ENCODE peak calls at places on chromosomes 5 and 9, in seven cellular contexts. X is left lung, N is cardiac muscle cell, O is left ventricle myocardium inferior, D is GM23248, U is uterus, G is PC-9. V is an unnamed sample.

GRCh38 chr5:14869286-14870164 is 2.1 kb downstream of the ANKH start:
- DNase-seq in X (no peak), N (no peak), O (no peak), D (peak; percentile 18), U (no peak), G (no peak), V (no peak)

GRCh38 chr9:136107953-136108647 is 10.6 kb downstream of the TMEM250 start:
- DNase-seq in X (no peak), N (no peak), O (no peak), D (peak; percentile 12), U (peak; percentile 19), G (peak; percentile 57), V (no peak)

GRCh38 chr5:160542281-160542680 is 120.6 kb downstream of the PTTG1 start:
- DNase-seq in X (no peak), N (no peak), O (no peak), D (no peak), U (no peak), G (no peak), V (no peak)

GRCh38 chr5:174327317-174327864 is 281.9 kb downstream of the NSG2 start:
- DNase-seq in X (no peak), N (peak; percentile 95), O (peak; percentile 56), D (peak; percentile 80), U (no peak), G (peak; percentile 68), V (no peak)

GRCh38 chr9:126411948-126412284 is 85.3 kb downstream of the MVB12B start:
- DNase-seq in X (no peak), N (no peak), O (no peak), D (no peak), U (no peak), G (no peak), V (no peak)

GRCh38 chr9:72665421-72665820 is 144.0 kb downstream of the TMC1 start:
- DNase-seq in X (no peak), N (no peak), O (no peak), D (peak; percentile 89), U (no peak), G (peak; percentile 45), V (no peak)

GRCh38 chr5:89968870-89969472 is 440.6 kb downstream of the CETN3 start:
- DNase-seq in X (no peak), N (no peak), O (no peak), D (peak; percentile 40), U (peak; percentile 19), G (no peak), V (no peak)

GRCh38 chr9:78103971-78104433 is 72.4 kb upstream of the GNAQ start:
- DNase-seq in X (no peak), N (no peak), O (no peak), D (no peak), U (no peak), G (no peak), V (no peak)

GRCh38 chr5:44360919-44361625 is 28.1 kb downstream of the FGF10 start:
- DNase-seq in X (no peak), N (no peak), O (no peak), D (no peak), U (no peak), G (no peak), V (no peak)

GRCh38 chr9:85703398-85703797 is 38.4 kb downstream of the AGTPBP1 start:
- DNase-seq in X (no peak), N (no peak), O (no peak), D (peak; percentile 3), U (no peak), G (no peak), V (no peak)

GRCh38 chr9:1058826-1059225 is 8.7 kb downstream of the DMRT2 start:
- DNase-seq in X (no peak), N (no peak), O (no peak), D (peak; percentile 37), U (no peak), G (no peak), V (no peak)

GRCh38 chr5:97070234-97070633 is 72.2 kb downstream of the LIX1 start:
- DNase-seq in X (no peak), N (no peak), O (no peak), D (no peak), U (no peak), G (no peak), V (no peak)

GRCh38 chr5:45399041-45399440 is 297.1 kb downstream of the HCN1 start:
- DNase-seq in X (no peak), N (peak; percentile 69), O (no peak), D (no peak), U (no peak), G (no peak), V (no peak)

GRCh38 chr9:113481176-113481805 is 17.8 kb downstream of the RGS3 start:
- DNase-seq in X (no peak), N (no peak), O (no peak), D (no peak), U (no peak), G (no peak), V (no peak)

GRCh38 chr5:31220968-31221367 is 27.5 kb downstream of the CDH6 start:
- DNase-seq in X (no peak), N (peak; percentile 52), O (no peak), D (no peak), U (no peak), G (no peak), V (no peak)

GRCh38 chr9:136244116-136244775 is 1.4 kb downstream of the QSOX2 start:
- DNase-seq in X (no peak), N (no peak), O (no peak), D (no peak), U (no peak), G (no peak), V (no peak)

GRCh38 chr9:18137815-18138214 is 336.1 kb upstream of the ADAMTSL1 start:
- DNase-seq in X (no peak), N (no peak), O (no peak), D (no peak), U (no peak), G (no peak), V (no peak)

GRCh38 chr5:32504923-32505596 is 60.5 kb upstream of the ZFR start:
- DNase-seq in X (no peak), N (peak; percentile 58), O (peak; percentile 70), D (peak; percentile 83), U (peak; percentile 93), G (no peak), V (peak; percentile 95)

DNA sequence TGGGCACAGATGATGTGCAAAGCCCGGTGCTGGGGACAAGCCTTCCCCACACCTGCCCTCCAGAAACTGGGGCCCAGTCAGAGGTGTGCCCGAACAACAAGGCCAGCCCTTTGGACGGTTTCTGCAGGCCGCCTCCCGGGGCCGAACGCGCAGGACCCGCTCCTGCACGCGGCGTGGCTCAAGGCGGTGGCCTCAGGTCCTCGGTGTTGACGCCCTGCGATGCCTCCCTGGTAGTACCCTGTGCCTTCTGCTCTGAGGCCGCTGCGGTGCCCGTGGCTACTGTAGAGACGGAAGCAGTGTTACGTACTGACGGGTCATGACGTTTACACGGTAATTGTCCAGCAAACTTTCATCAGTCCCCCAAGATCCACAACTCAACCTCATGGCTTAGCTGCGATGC is 33.5 kb upstream of the FANCC start:
- DNase-seq in X (no peak), N (no peak), O (no peak), D (no peak), U (no peak), G (no peak), V (no peak)
- H3K9me3 ChIP-seq in X (no peaks in the 10 kb centered on the region), N (no peaks in the 10 kb centered on the region), O (no peaks in the 10 kb centered on the region), D (no peaks in the 10 kb centered on the region), U (no peaks in the 10 kb centered on the region), G (no peaks in the 10 kb centered on the region), V (no peaks in the 10 kb centered on the region)

GRCh38 chr9:128163523-128164331 is 3.7 kb downstream of the BBLN start:
- DNase-seq in X (peak; percentile 59), N (no peak), O (no peak), D (no peak), U (no peak), G (no peak), V (no peak)

GRCh38 chr9:128166169-128166568 is 6.1 kb downstream of the BBLN start:
- DNase-seq in X (no peak), N (no peak), O (no peak), D (no peak), U (no peak), G (no peak), V (no peak)

GRCh38 chr9:128163027-128163515 is 3.0 kb downstream of the BBLN start:
- DNase-seq in X (no peak), N (no peak), O (no peak), D (no peak), U (no peak), G (no peak), V (no peak)

GRCh38 chr9:128162215-128163026 is 2.4 kb downstream of the BBLN start:
- DNase-seq in X (no peak), N (no peak), O (peak; percentile 61), D (peak; percentile 71), U (no peak), G (no peak), V (no peak)

GRCh38 chr9:128164332-128164885 is 4.3 kb downstream of the BBLN start:
- DNase-seq in X (no peak), N (no peak), O (no peak), D (peak; percentile 28), U (no peak), G (no peak), V (no peak)
- H3K9me3 ChIP-seq in X (no peaks in the 10 kb centered on the region), N (no peaks in the 10 kb centered on the region), O (no peaks in the 10 kb centered on the region), D (no peaks in the 10 kb centered on the region), U (no peaks in the 10 kb centered on the region), G (no peaks in the 10 kb centered on the region), V (no peaks in the 10 kb centered on the region)

GRCh38 chr5:141245250-141245717 is at the start of gene PCDHB15:
- DNase-seq in X (no peak), N (peak; percentile 54), O (peak; percentile 32), D (peak; percentile 30), U (peak; percentile 19), G (peak; percentile 11), V (peak; percentile 8)
- H3K9me3 ChIP-seq in X (peaks cover 99% of the 10 kb centered on the region), N (no peaks in the 10 kb centered on the region), O (peaks cover 100% of the 10 kb centered on the region), D (no peaks in the 10 kb centered on the region), U (no peaks in the 10 kb centered on the region), G (peaks cover 7% of the 10 kb centered on the region), V (no peaks in the 10 kb centered on the region)

DNA sequence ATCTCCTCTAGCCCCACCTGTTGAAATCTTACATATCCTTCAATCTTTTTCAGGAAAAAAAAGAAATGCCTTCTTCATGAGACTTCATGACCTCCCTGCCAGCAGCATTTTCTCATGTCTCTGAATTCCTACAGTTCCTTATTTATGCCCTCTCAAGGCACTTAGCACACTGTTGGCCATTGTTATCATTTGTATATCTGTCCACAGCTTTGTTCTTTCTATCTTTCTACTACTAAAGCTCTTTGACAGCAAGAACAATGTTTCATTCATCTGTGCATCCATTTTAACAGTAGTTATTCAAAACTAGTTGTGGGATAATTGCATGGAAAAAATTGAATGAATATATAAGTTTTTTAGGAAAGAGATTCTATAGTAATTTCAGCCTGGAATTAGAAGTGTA is 20.9 kb upstream of the GZMA start:
- DNase-seq in X (no peak), N (no peak), O (no peak), D (no peak), U (no peak), G (no peak), V (no peak)
- H3K9me3 ChIP-seq in X (peaks cover 24% of the 10 kb centered on the region), N (no peaks in the 10 kb centered on the region), O (peaks cover 32% of the 10 kb centered on the region), D (peaks cover 5% of the 10 kb centered on the region), U (no peaks in the 10 kb centered on the region), G (no peaks in the 10 kb centered on the region), V (no peaks in the 10 kb centered on the region)

GRCh38 chr5:144634138-144634537 is 463.5 kb downstream of the KCTD16 start:
- DNase-seq in X (no peak), N (no peak), O (no peak), D (no peak), U (no peak), G (no peak), V (no peak)
- H3K9me3 ChIP-seq in X (peaks cover 73% of the 10 kb centered on the region), N (no peaks in the 10 kb centered on the region), O (peaks cover 75% of the 10 kb centered on the region), D (peaks cover 8% of the 10 kb centered on the region), U (no peaks in the 10 kb centered on the region), G (no peaks in the 10 kb centered on the region), V (no peaks in the 10 kb centered on the region)

V was measured in endothelial cell of umbilical vein.